ENCODE peak calls at places on chromosome 11, in four cellular contexts. I, N, S and T are unnamed samples.
A peak's percentile ranks its signal among the peaks of the same experiment; 100 is the strongest.

GRCh38 chr11:17415523-17416104 is 27.2 kb upstream of the KCNJ11 start:
- DNase-seq in I (no peak), N (no peak), S (no peak), T (no peak)

GRCh38 chr11:123261345-123262106 is 66.5 kb upstream of the CLMP start:
- DNase-seq in I (peak; percentile 93), N (no peak), S (peak; percentile 84), T (peak; percentile 40)

GRCh38 chr11:125393331-125393730 is 102.7 kb downstream of the FEZ1 start:
- DNase-seq in I (no peak), N (no peak), S (no peak), T (no peak)

GRCh38 chr11:3057069-3057963 is at the start of gene CARS1:
- DNase-seq in I (peak; percentile 96), N (peak; percentile 45), S (peak; percentile 94), T (peak; percentile 91)

GRCh38 chr11:19715373-19715772 is 2.7 kb downstream of the NAV2 start:
- DNase-seq in I (no peak), N (no peak), S (no peak), T (no peak)

GRCh38 chr11:8067567-8067928 is 13.5 kb upstream of the TUB start:
- DNase-seq in I (no peak), N (no peak), S (no peak), T (no peak)

GRCh38 chr11:13110929-13111812 is 102.1 kb downstream of the RASSF10 start:
- DNase-seq in I (no peak), N (no peak), S (peak; percentile 63), T (no peak)

GRCh38 chr11:100578966-100579365 is 108.1 kb upstream of the ARHGAP42 start:
- DNase-seq in I (no peak), N (no peak), S (no peak), T (no peak)

GRCh38 chr11:77073328-77074001 is 6.7 kb downstream of the CAPN5 start:
- DNase-seq in I (no peak), N (no peak), S (peak; percentile 30), T (peak; percentile 45)

GRCh38 chr11:127485541-127485940 is 485.0 kb upstream of the KIRREL3 start:
- DNase-seq in I (no peak), N (no peak), S (no peak), T (no peak)

GRCh38 chr11:13019313-13019712 is 10.2 kb downstream of the RASSF10 start:
- DNase-seq in I (no peak), N (no peak), S (no peak), T (no peak)

GRCh38 chr11:63783925-63784592 is 15.5 kb upstream of the ZFTA start:
- DNase-seq in I (no peak), N (no peak), S (no peak), T (peak; percentile 51)

GRCh38 chr11:91248199-91248807 is 976.3 kb upstream of the FAT3 start:
- DNase-seq in I (peak; percentile 40), N (no peak), S (no peak), T (peak; percentile 28)

GRCh38 chr11:2732261-2732939 is 32.6 kb upstream of the KCNQ1OT1 start:
- DNase-seq in I (no peak), N (no peak), S (no peak), T (peak; percentile 89)

GRCh38 chr11:117302228-117302627 is 11.1 kb downstream of the BACE1-AS start:
- DNase-seq in I (no peak), N (no peak), S (no peak), T (no peak)

GRCh38 chr11:18459634-18460033 is 4.0 kb downstream of the LDHAL6A start:
- DNase-seq in I (no peak), N (no peak), S (no peak), T (no peak)

GRCh38 chr11:33437529-33437928 is 180.3 kb downstream of the HIPK3 start:
- DNase-seq in I (no peak), N (no peak), S (no peak), T (peak; percentile 47)

GRCh38 chr11:64230209-64230984 is at the start of gene DNAJC4:
- DNase-seq in I (peak; percentile 96), N (peak; percentile 62), S (peak; percentile 79), T (peak; percentile 96)

GRCh38 chr11:7527029-7527428 is 13.2 kb downstream of the PPFIBP2 start:
- DNase-seq in I (no peak), N (no peak), S (no peak), T (no peak)

GRCh38 chr11:65427691-65428577 is 5.3 kb downstream of the NEAT1 start:
- DNase-seq in I (no peak), N (no peak), S (no peak), T (no peak)

GRCh38 chr11:27239305-27239942 is 123.6 kb downstream of the CCDC34 start:
- DNase-seq in I (no peak), N (no peak), S (no peak), T (no peak)

GRCh38 chr11:67396587-67397398 is 4.9 kb downstream of the PPP1CA start:
- DNase-seq in I (peak; percentile 58), N (no peak), S (no peak), T (no peak)

GRCh38 chr11:100855466-100856067 is 168.5 kb downstream of the ARHGAP42 start:
- DNase-seq in I (no peak), N (no peak), S (peak; percentile 18), T (peak; percentile 36)

GRCh38 chr11:68014157-68014965 is 4.2 kb downstream of the ALDH3B1 start:
- DNase-seq in I (no peak), N (no peak), S (no peak), T (no peak)

GRCh38 chr11:33867566-33867965 is 24.3 kb downstream of the LMO2 start:
- DNase-seq in I (no peak), N (no peak), S (no peak), T (no peak)

GRCh38 chr11:122632178-122632824 is 23.2 kb upstream of the UBASH3B start:
- DNase-seq in I (no peak), N (no peak), S (no peak), T (no peak)

GRCh38 chr11:108115495-108116140 is 5.7 kb upstream of the ACAT1 start:
- DNase-seq in I (peak; percentile 16), N (no peak), S (no peak), T (no peak)

GRCh38 chr11:83044958-83045712 is 26.6 kb downstream of the RAB30 start:
- DNase-seq in I (no peak), N (no peak), S (no peak), T (no peak)

GRCh38 chr11:3219281-3219892 is 774 bp upstream of the MRGPRG start:
- DNase-seq in I (peak; percentile 11), N (no peak), S (no peak), T (no peak)

GRCh38 chr11:18617688-18618340 is 16.3 kb downstream of the SPTY2D1 start:
- DNase-seq in I (no peak), N (peak; percentile 15), S (no peak), T (no peak)

GRCh38 chr11:78753297-78753696 is 178.6 kb upstream of the NARS2 start:
- DNase-seq in I (no peak), N (no peak), S (no peak), T (no peak)

GRCh38 chr11:64499261-64500004 is 91.6 kb upstream of the SLC22A12 start:
- DNase-seq in I (no peak), N (no peak), S (no peak), T (no peak)

GRCh38 chr11:132111781-132112380 is 741.5 kb downstream of the NTM start:
- DNase-seq in I (no peak), N (no peak), S (no peak), T (no peak)

GRCh38 chr11:84889556-84889955 is 737.6 kb downstream of the DLG2 start:
- DNase-seq in I (no peak), N (no peak), S (no peak), T (no peak)

GRCh38 chr11:84899740-84900139 is 727.4 kb downstream of the DLG2 start:
- DNase-seq in I (peak; percentile 14), N (no peak), S (peak; percentile 15), T (peak; percentile 10)

GRCh38 chr11:84890706-84891105 is 736.4 kb downstream of the DLG2 start:
- DNase-seq in I (no peak), N (no peak), S (no peak), T (no peak)

GRCh38 chr11:84899134-84899533 is 728.0 kb downstream of the DLG2 start:
- DNase-seq in I (no peak), N (no peak), S (no peak), T (no peak)

GRCh38 chr11:84894666-84895065 is 732.5 kb downstream of the DLG2 start:
- DNase-seq in I (peak; percentile 22), N (no peak), S (no peak), T (no peak)
- TF ChIP-seq CREM in I (no peak), N (no peak), S (no peak), T (no peak)

DNA sequence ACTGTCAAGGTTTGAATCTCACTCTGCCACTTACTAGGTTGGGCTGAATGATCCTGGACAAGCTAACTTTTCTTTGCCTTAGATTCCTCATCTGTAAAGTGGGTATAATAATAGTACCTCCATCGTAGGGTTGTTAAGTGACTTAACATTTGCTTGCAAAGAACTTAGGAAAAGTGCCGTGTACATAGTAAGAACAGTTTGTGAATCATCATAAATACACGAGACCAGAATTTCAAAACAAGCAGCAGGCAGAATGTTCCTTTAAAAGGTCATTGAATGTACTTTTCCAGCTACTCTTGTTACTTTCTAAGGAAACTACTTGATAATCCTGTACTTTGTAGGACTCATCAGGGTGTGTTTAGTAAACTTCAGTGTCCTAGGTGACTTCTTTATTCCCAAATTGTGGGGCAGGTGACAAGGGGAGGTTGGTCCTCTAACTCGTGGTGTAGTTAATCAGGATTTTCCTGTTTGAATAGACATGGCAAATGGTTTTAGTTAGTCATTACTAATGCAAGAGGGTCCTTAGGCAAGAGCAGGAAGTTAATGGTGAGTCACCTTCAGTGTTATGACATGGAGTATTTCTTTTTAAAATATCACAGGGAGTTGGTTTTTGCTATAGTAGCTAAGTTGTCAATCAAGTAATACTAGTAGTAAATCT is 67.9 kb downstream of the YAP1 start:
- DNase-seq in I (no peak), N (no peak), S (no peak), T (peak; percentile 85)
- TF ChIP-seq CREM in I (no peak), N (no peak), S (no peak), T (no peak)

GRCh38 chr11:134644489-134645456 is 232.7 kb upstream of the B3GAT1 start:
- DNase-seq in I (no peak), N (no peak), S (no peak), T (no peak)

GRCh38 chr11:134645576-134645975 is 233.5 kb upstream of the B3GAT1 start:
- DNase-seq in I (no peak), N (no peak), S (no peak), T (no peak)

GRCh38 chr11:134643519-134644042 is 231.5 kb upstream of the B3GAT1 start:
- DNase-seq in I (no peak), N (no peak), S (no peak), T (no peak)

GRCh38 chr11:134646561-134646960 is 234.5 kb upstream of the B3GAT1 start:
- DNase-seq in I (no peak), N (no peak), S (no peak), T (no peak)

GRCh38 chr11:134647066-134647746 is 235.2 kb upstream of the B3GAT1 start:
- DNase-seq in I (no peak), N (no peak), S (no peak), T (no peak)
- TF ChIP-seq CREM in I (no peak), N (no peak), S (no peak), T (no peak)

DNA sequence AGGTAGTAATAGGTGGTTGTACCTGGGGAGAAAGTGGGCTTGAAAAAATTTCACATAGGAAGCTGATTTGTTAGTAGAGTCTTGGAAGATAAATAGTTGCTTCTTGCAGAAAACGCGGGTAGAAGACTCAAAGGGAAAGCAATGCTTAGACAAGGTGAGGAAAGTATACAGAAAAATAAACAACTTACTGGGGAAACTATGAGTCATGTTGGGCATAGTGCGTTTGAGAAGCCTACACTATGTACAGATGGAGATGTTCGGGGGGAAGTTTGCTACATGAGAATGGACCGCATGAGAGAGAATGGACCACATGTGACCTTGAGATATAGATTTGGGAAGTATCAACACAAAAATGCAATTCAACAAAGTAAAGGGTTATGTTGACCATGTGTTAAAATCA is 86.7 kb upstream of the DDI1 start:
- DNase-seq in I (no peak), N (no peak), S (no peak), T (no peak)
- TF ChIP-seq CREM in I (no peak), N (no peak), S (no peak), T (no peak)